ENCODE peak calls at places on chromosomes 1 and 21, in six cellular contexts. One of them, this sample, is unnamed.

GRCh38 chr1:203428981-203429599 is 46.5 kb upstream of the PRELP start:
- DNase-seq in HEK293T: no peak
- DNase-seq in lung microvascular endothelial cell: peak; percentile 71
- DNase-seq in activated CD4-positive, CD25-positive, alpha-beta regulatory T cell: no peak
- DNase-seq in T-helper 17 cell: no peak
- DNase-seq in effector CD4-positive, alpha-beta T cell: no peak
- DNase-seq in this sample: no peak

GRCh38 chr1:115123116-115123515 is 33.8 kb upstream of the TSPAN2 start:
- DNase-seq in HEK293T: no peak
- DNase-seq in lung microvascular endothelial cell: no peak
- DNase-seq in activated CD4-positive, CD25-positive, alpha-beta regulatory T cell: no peak
- DNase-seq in T-helper 17 cell: no peak
- DNase-seq in effector CD4-positive, alpha-beta T cell: no peak
- DNase-seq in this sample: no peak

GRCh38 chr1:157961805-157962762 is 31.4 kb upstream of the KIRREL1 start:
- DNase-seq in HEK293T: no peak
- DNase-seq in lung microvascular endothelial cell: peak; percentile 6
- DNase-seq in activated CD4-positive, CD25-positive, alpha-beta regulatory T cell: no peak
- DNase-seq in T-helper 17 cell: no peak
- DNase-seq in effector CD4-positive, alpha-beta T cell: no peak
- DNase-seq in this sample: no peak

GRCh38 chr1:160024195-160024905 is 7.4 kb downstream of the PIGM start:
- DNase-seq in HEK293T: no peak
- DNase-seq in lung microvascular endothelial cell: peak; percentile 6
- DNase-seq in activated CD4-positive, CD25-positive, alpha-beta regulatory T cell: no peak
- DNase-seq in T-helper 17 cell: no peak
- DNase-seq in effector CD4-positive, alpha-beta T cell: no peak
- DNase-seq in this sample: no peak

GRCh38 chr1:64623750-64624445 is 121.0 kb upstream of the RAVER2 start:
- DNase-seq in HEK293T: no peak
- DNase-seq in lung microvascular endothelial cell: peak; percentile 34
- DNase-seq in activated CD4-positive, CD25-positive, alpha-beta regulatory T cell: no peak
- DNase-seq in T-helper 17 cell: no peak
- DNase-seq in effector CD4-positive, alpha-beta T cell: no peak
- DNase-seq in this sample: no peak

GRCh38 chr1:55443175-55443933 is 228.2 kb upstream of the USP24 start:
- DNase-seq in HEK293T: no peak
- DNase-seq in lung microvascular endothelial cell: peak; percentile 80
- DNase-seq in activated CD4-positive, CD25-positive, alpha-beta regulatory T cell: no peak
- DNase-seq in T-helper 17 cell: no peak
- DNase-seq in effector CD4-positive, alpha-beta T cell: no peak
- DNase-seq in this sample: no peak

GRCh38 chr1:211606914-211607751 is 28.2 kb upstream of the SLC30A1 start:
- DNase-seq in HEK293T: no peak
- DNase-seq in lung microvascular endothelial cell: no peak
- DNase-seq in activated CD4-positive, CD25-positive, alpha-beta regulatory T cell: no peak
- DNase-seq in T-helper 17 cell: no peak
- DNase-seq in effector CD4-positive, alpha-beta T cell: no peak
- DNase-seq in this sample: peak; percentile 69

GRCh38 chr1:225866981-225867380 is 15.2 kb downstream of the TMEM63A start:
- DNase-seq in HEK293T: no peak
- DNase-seq in lung microvascular endothelial cell: no peak
- DNase-seq in activated CD4-positive, CD25-positive, alpha-beta regulatory T cell: no peak
- DNase-seq in T-helper 17 cell: no peak
- DNase-seq in effector CD4-positive, alpha-beta T cell: no peak
- DNase-seq in this sample: no peak

GRCh38 chr1:189782280-189782679 is 695.4 kb downstream of the BRINP3 start:
- DNase-seq in HEK293T: no peak
- DNase-seq in lung microvascular endothelial cell: no peak
- DNase-seq in activated CD4-positive, CD25-positive, alpha-beta regulatory T cell: no peak
- DNase-seq in T-helper 17 cell: no peak
- DNase-seq in effector CD4-positive, alpha-beta T cell: no peak
- DNase-seq in this sample: no peak

GRCh38 chr1:161962094-161962887 is 61.4 kb downstream of the OLFML2B start:
- DNase-seq in HEK293T: no peak
- DNase-seq in lung microvascular endothelial cell: peak; percentile 91
- DNase-seq in activated CD4-positive, CD25-positive, alpha-beta regulatory T cell: no peak
- DNase-seq in T-helper 17 cell: no peak
- DNase-seq in effector CD4-positive, alpha-beta T cell: no peak
- DNase-seq in this sample: no peak

GRCh38 chr1:50418600-50419109 is 4.6 kb downstream of the DMRTA2 start:
- DNase-seq in HEK293T: peak; percentile 1
- DNase-seq in lung microvascular endothelial cell: peak; percentile 34
- DNase-seq in activated CD4-positive, CD25-positive, alpha-beta regulatory T cell: no peak
- DNase-seq in T-helper 17 cell: no peak
- DNase-seq in effector CD4-positive, alpha-beta T cell: no peak
- DNase-seq in this sample: no peak

GRCh38 chr1:200437556-200438203 is 27.8 kb upstream of the ZNF281 start:
- DNase-seq in HEK293T: no peak
- DNase-seq in lung microvascular endothelial cell: peak; percentile 31
- DNase-seq in activated CD4-positive, CD25-positive, alpha-beta regulatory T cell: no peak
- DNase-seq in T-helper 17 cell: no peak
- DNase-seq in effector CD4-positive, alpha-beta T cell: no peak
- DNase-seq in this sample: no peak

GRCh38 chr1:8460784-8461183 is 142.9 kb downstream of the SLC45A1 start:
- DNase-seq in HEK293T: no peak
- DNase-seq in lung microvascular endothelial cell: no peak
- DNase-seq in activated CD4-positive, CD25-positive, alpha-beta regulatory T cell: no peak
- DNase-seq in T-helper 17 cell: no peak
- DNase-seq in effector CD4-positive, alpha-beta T cell: no peak
- DNase-seq in this sample: no peak

GRCh38 chr21:41068411-41069304 is 99.3 kb upstream of the BACE2 start:
- DNase-seq in HEK293T: peak; percentile 78
- DNase-seq in lung microvascular endothelial cell: peak; percentile 76
- DNase-seq in activated CD4-positive, CD25-positive, alpha-beta regulatory T cell: peak; percentile 3
- DNase-seq in T-helper 17 cell: peak; percentile 21
- DNase-seq in effector CD4-positive, alpha-beta T cell: peak; percentile 25
- DNase-seq in this sample: peak; percentile 58

GRCh38 chr1:70486676-70487470 is 75.8 kb downstream of the CTH start:
- DNase-seq in HEK293T: no peak
- DNase-seq in lung microvascular endothelial cell: no peak
- DNase-seq in activated CD4-positive, CD25-positive, alpha-beta regulatory T cell: no peak
- DNase-seq in T-helper 17 cell: no peak
- DNase-seq in effector CD4-positive, alpha-beta T cell: no peak
- DNase-seq in this sample: no peak

GRCh38 chr1:31483012-31483946 is 70.3 kb downstream of the SERINC2 start:
- DNase-seq in HEK293T: no peak
- DNase-seq in lung microvascular endothelial cell: no peak
- DNase-seq in activated CD4-positive, CD25-positive, alpha-beta regulatory T cell: no peak
- DNase-seq in T-helper 17 cell: no peak
- DNase-seq in effector CD4-positive, alpha-beta T cell: no peak
- DNase-seq in this sample: no peak

GRCh38 chr1:6137758-6138157 is 42.4 kb downstream of the CHD5 start:
- DNase-seq in HEK293T: no peak
- DNase-seq in lung microvascular endothelial cell: no peak
- DNase-seq in activated CD4-positive, CD25-positive, alpha-beta regulatory T cell: no peak
- DNase-seq in T-helper 17 cell: no peak
- DNase-seq in effector CD4-positive, alpha-beta T cell: no peak
- DNase-seq in this sample: peak; percentile 23

GRCh38 chr1:226637147-226637935 is 88.8 kb downstream of the STUM start:
- DNase-seq in HEK293T: no peak
- DNase-seq in lung microvascular endothelial cell: peak; percentile 52
- DNase-seq in activated CD4-positive, CD25-positive, alpha-beta regulatory T cell: no peak
- DNase-seq in T-helper 17 cell: no peak
- DNase-seq in effector CD4-positive, alpha-beta T cell: peak; percentile 2
- DNase-seq in this sample: no peak

GRCh38 chr1:10704383-10704882 is 92.0 kb downstream of the CASZ1 start:
- DNase-seq in HEK293T: peak; percentile 27
- DNase-seq in lung microvascular endothelial cell: peak; percentile 23
- DNase-seq in activated CD4-positive, CD25-positive, alpha-beta regulatory T cell: no peak
- DNase-seq in T-helper 17 cell: no peak
- DNase-seq in effector CD4-positive, alpha-beta T cell: no peak
- DNase-seq in this sample: no peak

GRCh38 chr1:96361251-96361856 is 360.2 kb upstream of the PTBP2 start:
- DNase-seq in HEK293T: no peak
- DNase-seq in lung microvascular endothelial cell: no peak
- DNase-seq in activated CD4-positive, CD25-positive, alpha-beta regulatory T cell: no peak
- DNase-seq in T-helper 17 cell: no peak
- DNase-seq in effector CD4-positive, alpha-beta T cell: no peak
- DNase-seq in this sample: no peak

GRCh38 chr1:19384113-19384512 is 72.0 kb downstream of the SLC66A1 start:
- DNase-seq in HEK293T: peak; percentile 36
- DNase-seq in lung microvascular endothelial cell: peak; percentile 57
- DNase-seq in activated CD4-positive, CD25-positive, alpha-beta regulatory T cell: no peak
- DNase-seq in T-helper 17 cell: no peak
- DNase-seq in effector CD4-positive, alpha-beta T cell: no peak
- DNase-seq in this sample: no peak

GRCh38 chr1:100894622-100895539 is at the start of gene EXTL2:
- DNase-seq in HEK293T: peak; percentile 87
- DNase-seq in lung microvascular endothelial cell: peak; percentile 91
- DNase-seq in activated CD4-positive, CD25-positive, alpha-beta regulatory T cell: peak; percentile 2
- DNase-seq in T-helper 17 cell: peak; percentile 49
- DNase-seq in effector CD4-positive, alpha-beta T cell: peak; percentile 49
- DNase-seq in this sample: peak; percentile 63

GRCh38 chr1:87940410-87940809 is 611.7 kb downstream of the LMO4 start:
- DNase-seq in HEK293T: no peak
- DNase-seq in lung microvascular endothelial cell: no peak
- DNase-seq in activated CD4-positive, CD25-positive, alpha-beta regulatory T cell: no peak
- DNase-seq in T-helper 17 cell: no peak
- DNase-seq in effector CD4-positive, alpha-beta T cell: no peak
- DNase-seq in this sample: no peak

GRCh38 chr1:230422221-230422981 is 3.7 kb downstream of the PGBD5 start:
- DNase-seq in HEK293T: no peak
- DNase-seq in lung microvascular endothelial cell: no peak
- DNase-seq in activated CD4-positive, CD25-positive, alpha-beta regulatory T cell: no peak
- DNase-seq in T-helper 17 cell: no peak
- DNase-seq in effector CD4-positive, alpha-beta T cell: no peak
- DNase-seq in this sample: no peak

GRCh38 chr1:74913978-74914377 is 181.0 kb downstream of the TYW3 start:
- DNase-seq in HEK293T: no peak
- DNase-seq in lung microvascular endothelial cell: no peak
- DNase-seq in activated CD4-positive, CD25-positive, alpha-beta regulatory T cell: no peak
- DNase-seq in T-helper 17 cell: no peak
- DNase-seq in effector CD4-positive, alpha-beta T cell: no peak
- DNase-seq in this sample: no peak

GRCh38 chr1:233668725-233669294 is 54.9 kb downstream of the KCNK1 start:
- DNase-seq in HEK293T: no peak
- DNase-seq in lung microvascular endothelial cell: no peak
- DNase-seq in activated CD4-positive, CD25-positive, alpha-beta regulatory T cell: no peak
- DNase-seq in T-helper 17 cell: no peak
- DNase-seq in effector CD4-positive, alpha-beta T cell: no peak
- DNase-seq in this sample: no peak

GRCh38 chr21:34526618-34527290 is 14.7 kb upstream of the KCNE1 start:
- DNase-seq in HEK293T: peak; percentile 75
- DNase-seq in lung microvascular endothelial cell: peak; percentile 96
- DNase-seq in activated CD4-positive, CD25-positive, alpha-beta regulatory T cell: no peak
- DNase-seq in T-helper 17 cell: no peak
- DNase-seq in effector CD4-positive, alpha-beta T cell: no peak
- DNase-seq in this sample: no peak

GRCh38 chr1:68223714-68224113 is 8.6 kb downstream of the WLS start:
- DNase-seq in HEK293T: no peak
- DNase-seq in lung microvascular endothelial cell: no peak
- DNase-seq in activated CD4-positive, CD25-positive, alpha-beta regulatory T cell: no peak
- DNase-seq in T-helper 17 cell: no peak
- DNase-seq in effector CD4-positive, alpha-beta T cell: no peak
- DNase-seq in this sample: no peak